ENCODE peak calls at places on chromosomes 12 and 14, in five cellular contexts. H is HepG2, T is ovary, J is uterus, K is transverse colon. S is an unnamed sample.

GRCh38 chr12:88946377-88946997 is 366.2 kb upstream of the KITLG start:
- DNase-seq in J (no peak), T (no peak), H (no peak), K (no peak), S (no peak)

GRCh38 chr14:22883191-22883976 is at the start of gene REM2:
- DNase-seq in K (no peak), H (no peak), T (peak; percentile 36), J (no peak), S (no peak)

GRCh38 chr12:66127695-66128094 is 2.9 kb downstream of the LLPH start:
- DNase-seq in K (no peak), T (no peak), H (no peak), J (no peak), S (no peak)

GRCh38 chr12:132754555-132754954 is 7.1 kb downstream of the ANKLE2 start:
- DNase-seq in J (no peak), K (no peak), T (no peak), H (no peak), S (no peak)

GRCh38 chr14:93532550-93532949 is 101.8 kb downstream of the UNC79 start:
- DNase-seq in T (no peak), H (no peak), K (no peak), J (no peak), S (no peak)

GRCh38 chr12:67434653-67435375 is 165.7 kb downstream of the CAND1 start:
- DNase-seq in T (no peak), K (no peak), J (peak; percentile 22), H (peak; percentile 46), S (no peak)

GRCh38 chr12:124673881-124674617 is 106.6 kb upstream of the NCOR2 start:
- DNase-seq in J (no peak), T (peak; percentile 32), H (no peak), K (no peak), S (no peak)

GRCh38 chr14:103056322-103057027 is 874 bp downstream of the CDC42BPB start:
- DNase-seq in T (peak; percentile 77), J (peak; percentile 69), K (peak; percentile 76), H (no peak), S (no peak)

GRCh38 chr12:116964740-116965090 is 54.0 kb downstream of the FBXW8 start:
- DNase-seq in H (no peak), J (no peak), K (no peak), T (no peak), S (no peak)

GRCh38 chr12:81866081-81866480 is 106.9 kb upstream of the PPFIA2 start:
- DNase-seq in K (no peak), T (no peak), H (no peak), J (no peak), S (no peak)

GRCh38 chr12:131349397-131350127 is 361.3 kb upstream of the SFSWAP start:
- DNase-seq in J (no peak), K (no peak), H (no peak), T (no peak), S (no peak)

GRCh38 chr12:127381043-127381668 is 885.8 kb upstream of the TMEM132C start:
- DNase-seq in T (peak; percentile 34), H (peak; percentile 15), K (peak; percentile 21), J (no peak), S (no peak)

GRCh38 chr14:74302160-74302628 is 540 bp downstream of the ABCD4 start:
- DNase-seq in T (no peak), J (no peak), K (no peak), H (peak; percentile 58), S (no peak)

GRCh38 chr12:132140918-132141841 is 2.9 kb downstream of the DDX51 start:
- DNase-seq in J (no peak), K (no peak), T (peak; percentile 22), H (no peak), S (no peak)

GRCh38 chr14:60106341-60106740 is 14.6 kb downstream of the PCNX4 start:
- DNase-seq in H (no peak), J (no peak), K (no peak), T (no peak), S (no peak)

GRCh38 chr12:59634254-59634653 is 38.4 kb downstream of the SLC16A7 start:
- DNase-seq in H (no peak), T (no peak), K (no peak), J (no peak), S (no peak)

GRCh38 chr12:127054531-127054930 is 1212.4 kb upstream of the TMEM132C start:
- DNase-seq in K (no peak), H (no peak), J (no peak), T (no peak), S (no peak)

GRCh38 chr12:123449103-123449736 is 8.7 kb upstream of the SNRNP35 start:
- DNase-seq in T (no peak), K (no peak), J (no peak), H (peak; percentile 69), S (no peak)

GRCh38 chr12:52074656-52075408 is 4.7 kb upstream of the SMIM41 start:
- DNase-seq in H (no peak), T (no peak), J (no peak), K (no peak), S (no peak)

GRCh38 chr12:69068431-69068830 is 135.5 kb upstream of the CPM start:
- DNase-seq in K (peak; percentile 59), J (no peak), T (no peak), H (peak; percentile 46), S (no peak)

GRCh38 chr14:61478971-61479473 is 157.6 kb downstream of the PRKCH start:
- DNase-seq in J (no peak), T (no peak), H (no peak), K (no peak), S (no peak)

GRCh38 chr14:97380539-97380941 is 583.4 kb downstream of the VRK1 start:
- DNase-seq in H (no peak), K (no peak), T (no peak), J (no peak), S (no peak)

GRCh38 chr12:39380090-39380489 is 62.8 kb downstream of the KIF21A start:
- DNase-seq in J (no peak), H (no peak), T (no peak), K (no peak), S (no peak)

GRCh38 chr14:104392396-104393198 is 187.0 kb upstream of the C14orf180 start:
- DNase-seq in T (peak; percentile 11), K (no peak), H (no peak), J (no peak), S (no peak)

GRCh38 chr14:104393199-104393897 is 186.2 kb upstream of the C14orf180 start:
- DNase-seq in J (no peak), T (no peak), H (no peak), K (no peak), S (no peak)

GRCh38 chr14:104390221-104390931 is 189.2 kb upstream of the C14orf180 start:
- DNase-seq in K (no peak), H (no peak), J (no peak), T (no peak), S (no peak)

GRCh38 chr14:104390941-104391901 is 188.3 kb upstream of the C14orf180 start:
- DNase-seq in T (no peak), H (no peak), J (no peak), K (no peak), S (no peak)

GRCh38 chr14:104392001-104392395 is 187.6 kb upstream of the C14orf180 start:
- DNase-seq in T (no peak), K (no peak), J (no peak), H (no peak), S (no peak)
- TF ChIP-seq CTCF in T (no peak), K (no peak), J (no peak), H (no peak), S (no peak)

GRCh38 chr12:30546121-30546520 is 149.5 kb downstream of the IPO8 start:
- DNase-seq in H (peak; percentile 2), T (no peak), K (peak; percentile 14), J (no peak), S (no peak)

DNA sequence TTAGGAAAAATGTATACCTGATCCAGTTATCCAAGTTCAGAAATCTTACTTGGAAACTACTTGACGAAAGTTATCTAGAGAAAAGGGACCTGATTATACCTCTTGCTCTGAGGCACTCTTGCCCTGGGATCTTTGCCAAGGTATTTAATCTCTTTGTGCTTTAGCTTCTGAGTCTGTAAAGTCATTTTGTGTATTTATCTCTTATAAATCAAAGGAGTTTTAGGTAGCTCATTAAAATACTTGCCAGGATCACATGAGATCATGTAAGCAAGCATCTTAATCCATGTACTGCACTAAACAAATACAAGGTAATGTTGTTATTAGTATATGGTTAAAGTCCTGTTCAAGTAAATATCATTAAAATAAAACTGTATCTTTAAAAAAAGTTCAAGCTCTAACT is 147.5 kb downstream of the IPO8 start:
- DNase-seq in H (no peak), T (no peak), J (no peak), K (no peak), S (no peak)
- TF ChIP-seq POLR2A in H (no peak), T (no peak), J (no peak), K (no peak), S (no peak)

GRCh38 chr12:94326234-94326633 is 133.4 kb downstream of the CEP83 start:
- DNase-seq in K (no peak), T (no peak), H (no peak), J (no peak), S (no peak)

GRCh38 chr12:94326727-94327126 is 132.9 kb downstream of the CEP83 start:
- DNase-seq in J (no peak), T (no peak), H (no peak), K (no peak), S (no peak)

GRCh38 chr12:94322346-94322745 is 137.3 kb downstream of the CEP83 start:
- DNase-seq in H (no peak), T (no peak), K (no peak), J (no peak), S (no peak)

GRCh38 chr12:94329366-94329765 is 130.3 kb downstream of the CEP83 start:
- DNase-seq in J (no peak), T (no peak), H (no peak), K (no peak), S (no peak)

DNA sequence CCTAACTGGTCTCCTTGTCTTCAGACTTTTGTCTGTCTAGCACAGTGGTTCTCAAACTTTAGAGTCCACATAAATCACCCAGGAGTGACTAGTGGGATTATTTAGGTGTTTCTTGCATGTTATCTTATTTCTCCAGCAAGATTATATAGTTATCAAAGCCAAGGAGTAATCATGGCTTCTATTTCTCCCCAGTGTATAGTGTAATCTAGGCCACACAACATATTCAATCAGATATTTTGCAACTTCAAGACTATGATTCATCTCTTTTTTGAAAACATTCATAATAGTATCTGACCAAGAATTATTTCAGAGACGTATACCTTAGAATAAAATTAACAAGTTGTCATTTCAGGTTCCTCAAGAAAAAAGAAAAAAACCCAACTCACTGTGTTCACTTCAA is 131.8 kb downstream of the CEP83 start:
- DNase-seq in K (no peak), T (no peak), J (no peak), H (no peak), S (no peak)
- TF ChIP-seq CTCF in K (no peak), T (no peak), J (no peak), H (no peak), S (no peak)

DNA sequence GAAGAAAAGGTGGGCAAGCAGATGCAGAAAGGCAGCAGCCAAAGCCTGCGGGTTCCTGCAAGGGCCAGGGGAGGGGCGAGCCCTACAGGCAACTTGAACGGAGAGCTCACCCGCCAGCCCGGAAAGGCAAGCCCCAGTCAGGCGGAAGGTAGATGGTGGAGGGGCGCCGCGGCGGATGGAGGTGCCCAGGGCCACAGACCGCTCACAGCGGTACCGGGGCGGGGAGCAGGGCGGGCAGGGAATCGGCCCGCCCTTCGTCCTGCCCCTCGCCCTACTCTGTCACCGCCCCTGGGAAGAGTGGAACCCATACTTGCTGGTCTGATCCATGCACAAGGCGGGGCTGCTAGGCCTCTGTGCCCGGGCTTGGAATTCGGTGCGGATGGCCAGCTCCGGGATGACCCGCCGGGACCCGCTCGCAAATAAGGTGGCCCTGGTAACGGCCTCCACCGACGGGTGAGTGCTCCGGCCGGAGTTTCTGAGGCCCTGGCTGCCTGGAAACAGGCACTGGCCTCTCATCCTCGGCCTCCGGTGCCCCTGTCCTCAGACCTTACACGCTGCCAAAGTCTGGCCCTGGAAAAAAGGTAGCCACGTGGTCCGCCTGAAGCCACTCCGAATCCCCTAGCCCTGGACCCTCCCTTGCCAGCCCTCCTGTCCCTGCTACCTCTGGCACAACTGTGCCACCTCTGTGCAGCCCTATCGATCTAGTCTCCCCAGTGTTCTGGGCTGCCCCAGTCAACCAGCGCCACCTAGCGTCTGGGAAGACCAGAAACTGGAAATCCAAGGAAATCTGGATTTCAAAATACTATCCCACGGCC is at the start of gene DHRS4:
- DNase-seq in T (peak; percentile 85), K (peak; percentile 88), H (peak; percentile 94), J (peak; percentile 77), S (no peak)
- TF ChIP-seq POLR2A in T (peak; percentile 39), K (peak; percentile 71), H (peak; percentile 97), J (peak; percentile 50), S (no peak)